ENCODE peak calls at places on chromosomes 3 and 15, in five cellular contexts. T, O, I, N and G are unnamed samples.

GRCh38 chr15:90360746-90361145 is 8.7 kb downstream of the ZNF774 start:
- DNase-seq in T (no peak), O (no peak), I (no peak), N (no peak), G (no peak)

GRCh38 chr3:47002490-47003410 is 23.3 kb downstream of the NBEAL2 start:
- DNase-seq in T (no peak), O (no peak), I (no peak), N (no peak), G (no peak)

GRCh38 chr15:38702178-38702912 is 137.7 kb upstream of the RASGRP1 start:
- DNase-seq in T (no peak), O (no peak), I (no peak), N (no peak), G (peak)

GRCh38 chr15:64151727-64152506 is at the start of gene SNX22:
- DNase-seq in T (peak), O (no peak), I (no peak), N (no peak), G (no peak)

GRCh38 chr3:172877011-172877410 is 126.5 kb downstream of the ECT2 start:
- DNase-seq in T (no peak), O (peak), I (peak), N (no peak), G (no peak)

GRCh38 chr15:76986743-76987142 is 8.2 kb upstream of the PSTPIP1 start:
- DNase-seq in T (no peak), O (no peak), I (no peak), N (no peak), G (no peak)

GRCh38 chr3:16482770-16483531 is 30.5 kb downstream of the RFTN1 start:
- DNase-seq in T (peak), O (no peak), I (no peak), N (no peak), G (no peak)

GRCh38 chr15:49982586-49982985 is 136.4 kb downstream of the ATP8B4 start:
- DNase-seq in T (no peak), O (no peak), I (peak), N (no peak), G (no peak)

GRCh38 chr15:38090223-38090622 is 155.8 kb downstream of the TMCO5A start:
- DNase-seq in T (no peak), O (no peak), I (no peak), N (no peak), G (no peak)

GRCh38 chr3:87503901-87504498 is 227.6 kb upstream of the POU1F1 start:
- DNase-seq in T (no peak), O (peak), I (peak), N (peak), G (no peak)

GRCh38 chr3:49465269-49466034 is 4.6 kb upstream of the DAG1 start:
- DNase-seq in T (peak), O (no peak), I (peak), N (no peak), G (peak)

GRCh38 chr15:79283252-79284048 is 928 bp downstream of the ANKRD34C start:
- DNase-seq in T (peak), O (peak), I (peak), N (no peak), G (no peak)

GRCh38 chr15:85581495-85581894 is 201.1 kb downstream of the AKAP13 start:
- DNase-seq in T (peak), O (no peak), I (peak), N (no peak), G (no peak)

GRCh38 chr3:3619815-3620214 is 179.4 kb upstream of the LRRN1 start:
- DNase-seq in T (no peak), O (no peak), I (no peak), N (no peak), G (no peak)

GRCh38 chr3:185420762-185421161 is 57.8 kb downstream of the MAP3K13 start:
- DNase-seq in T (no peak), O (peak), I (peak), N (peak), G (no peak)

DNA sequence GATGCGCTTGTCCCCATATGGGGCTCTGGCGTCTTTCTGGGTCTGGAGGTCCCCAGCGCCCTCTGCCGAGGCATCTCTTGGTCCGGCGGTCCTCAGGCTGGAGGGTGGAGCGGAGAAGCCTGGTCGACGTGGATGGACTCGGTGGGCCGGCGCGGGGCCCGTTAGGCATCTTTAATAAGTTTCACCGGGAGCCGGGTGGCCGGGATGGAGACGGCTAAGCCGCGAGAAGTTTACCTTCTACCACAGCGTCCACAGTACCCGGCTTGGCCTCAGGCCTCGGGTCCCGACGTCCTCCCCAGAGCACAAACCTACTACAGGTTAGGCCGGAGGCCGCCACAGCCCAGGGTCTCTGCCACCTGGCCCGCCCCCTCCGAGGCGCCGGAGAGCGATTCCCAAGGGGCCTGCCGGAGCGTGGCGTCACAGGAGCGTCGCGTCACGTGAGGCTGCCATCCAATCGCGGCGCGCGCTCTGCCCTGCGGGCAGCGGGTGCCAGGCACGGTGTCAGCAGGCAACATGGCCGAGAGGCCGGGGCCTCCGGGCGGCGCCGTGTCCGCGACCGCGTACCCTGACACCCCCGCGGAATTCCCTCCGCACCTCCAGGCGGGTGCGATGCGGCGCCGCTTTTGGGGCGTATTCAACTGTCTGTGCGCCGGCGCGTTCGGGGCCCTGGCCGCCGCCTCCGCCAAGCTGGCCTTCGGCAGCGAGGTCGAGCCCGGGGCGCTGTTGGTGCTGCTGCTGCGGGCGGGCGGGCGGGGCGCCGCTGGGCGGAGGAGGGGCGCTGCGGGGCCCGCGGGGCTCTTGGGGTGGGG is at the start of gene TMEM42:
- DNase-seq in T (peak), O (peak), I (peak), N (no peak), G (peak)
- TF ChIP-seq CTCF in T (peak), O (no peak), I (peak), N (peak), G (peak)

DNA sequence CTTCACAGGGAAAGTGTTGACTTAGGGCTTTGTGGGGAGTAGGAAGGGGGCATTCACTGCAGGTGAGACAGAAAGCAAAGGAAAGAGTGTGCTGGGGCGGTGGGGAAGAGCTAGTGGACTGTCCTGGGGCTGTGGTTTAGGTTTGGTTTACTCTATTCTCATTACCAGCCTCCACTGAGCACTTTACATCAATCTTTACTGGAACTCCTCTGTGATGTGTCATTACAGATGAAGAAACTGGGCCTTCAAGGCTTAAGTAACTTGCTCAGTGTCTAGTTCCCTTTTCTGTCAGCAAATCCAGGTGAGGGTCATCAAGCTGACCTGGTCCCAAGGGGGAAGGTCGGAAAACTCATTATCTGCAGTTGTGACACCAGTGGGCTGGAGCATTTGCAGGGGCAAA is 120.2 kb upstream of the PFN2 start:
- DNase-seq in T (no peak), O (no peak), I (no peak), N (no peak), G (no peak)
- H3K4me3 ChIP-seq in T (no peak), O (no peak), I (no peak), N (no peak), G (no peak)

DNA sequence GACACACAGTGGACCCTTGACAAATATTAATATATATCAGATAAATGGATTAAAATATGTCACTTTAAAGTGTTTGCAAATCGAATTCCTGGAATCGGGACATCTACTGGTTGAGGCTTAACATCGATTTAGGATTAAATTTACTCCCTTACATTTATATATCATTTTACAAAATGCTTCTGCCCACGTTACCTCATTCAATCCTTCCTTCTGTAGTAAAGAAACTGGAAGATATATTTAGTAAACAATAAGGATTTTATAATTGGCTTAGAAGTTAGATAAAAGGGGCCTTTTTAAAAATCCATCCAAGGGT is 1.3 kb downstream of the CLPX start:
- DNase-seq in T (no peak), O (no peak), I (no peak), N (no peak), G (no peak)
- TF ChIP-seq CTCF in T (no peak), O (no peak), I (no peak), N (no peak), G (no peak)

DNA sequence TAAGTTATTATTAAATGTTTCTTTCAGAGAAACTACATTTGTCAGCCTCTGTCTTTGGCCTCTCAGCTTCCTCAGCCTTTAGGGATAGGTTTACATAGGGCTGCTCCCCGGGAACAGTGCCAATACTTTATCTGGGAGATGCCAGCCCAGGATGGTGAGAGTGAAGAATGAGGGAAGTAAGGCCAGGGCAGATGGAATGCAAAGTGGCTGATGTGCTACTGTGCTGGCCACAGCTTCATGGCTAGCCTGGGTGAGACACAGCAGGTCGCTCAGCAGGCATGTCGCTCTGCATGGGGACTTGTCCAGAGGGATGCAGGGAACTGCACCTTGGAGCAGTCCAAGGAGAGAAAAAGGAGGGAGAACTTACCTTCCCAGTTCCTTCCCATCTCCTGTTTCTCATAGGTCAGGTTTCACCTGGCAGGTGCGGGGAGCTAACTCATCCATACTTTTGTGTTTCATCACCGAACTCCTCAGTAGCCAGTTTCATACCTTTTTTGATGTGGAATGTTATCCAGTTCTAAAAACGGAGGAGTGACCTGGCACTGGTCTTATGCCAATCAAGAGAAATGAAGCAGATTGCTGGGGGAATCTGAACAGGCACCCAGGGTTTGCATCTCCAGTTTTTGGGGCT is 30.9 kb upstream of the C15orf39 start:
- DNase-seq in T (no peak), O (no peak), I (peak), N (no peak), G (no peak)
- H3K4me3 ChIP-seq in T (no peak), O (no peak), I (no peak), N (no peak), G (no peak)

DNA sequence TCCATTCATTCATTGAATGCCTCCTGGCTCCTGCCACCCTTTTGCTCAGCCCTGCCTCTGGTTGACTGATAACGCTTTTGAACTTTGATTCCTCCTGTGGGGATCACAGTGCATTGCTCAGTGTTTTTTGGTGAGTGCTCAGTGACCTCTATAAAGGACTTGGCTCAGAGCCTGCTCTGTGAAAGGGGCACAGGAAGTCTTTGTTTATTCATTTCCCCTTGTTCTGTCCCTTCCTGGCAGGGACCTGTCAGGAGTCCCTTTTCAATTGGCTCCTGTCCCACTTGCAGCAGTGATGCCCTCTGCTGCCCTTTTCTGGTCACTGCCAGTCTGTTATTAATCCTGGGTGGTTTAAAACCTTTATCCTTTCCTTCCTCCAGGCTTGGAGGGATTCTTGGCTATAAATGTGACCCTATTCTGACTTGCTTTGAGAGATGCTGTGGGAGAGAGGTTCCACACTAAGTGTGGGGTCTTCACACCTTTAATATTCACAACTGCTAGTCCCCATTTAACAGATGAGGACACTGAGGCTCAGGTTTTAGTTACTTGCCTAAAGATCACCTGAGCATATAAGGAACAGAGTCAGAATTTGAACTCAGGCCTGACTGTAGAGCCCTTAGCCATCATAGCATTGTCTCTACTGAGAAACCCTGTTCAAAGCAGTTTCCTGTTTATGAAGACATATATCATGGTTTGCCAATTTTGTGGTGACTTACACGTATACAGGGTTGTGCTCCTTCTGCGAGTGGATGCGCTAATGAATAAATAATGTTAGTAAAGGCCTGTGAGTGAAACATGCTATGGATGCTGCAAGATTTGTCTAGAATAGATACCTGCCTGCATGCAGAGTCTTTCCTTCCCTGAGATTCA is 23.2 kb upstream of the TATDN2 start:
- DNase-seq in T (peak), O (peak), I (peak), N (peak), G (peak)
- TF ChIP-seq CTCF in T (peak), O (peak), I (peak), N (peak), G (peak)

GRCh38 chr3:53068176-53068575 is 22.3 kb upstream of the SFMBT1 start:
- DNase-seq in T (no peak), O (no peak), I (no peak), N (no peak), G (no peak)

GRCh38 chr3:53071882-53072431 is 26.1 kb upstream of the SFMBT1 start:
- DNase-seq in T (no peak), O (no peak), I (no peak), N (no peak), G (no peak)

GRCh38 chr3:53067571-53067970 is 21.7 kb upstream of the SFMBT1 start:
- DNase-seq in T (no peak), O (no peak), I (no peak), N (no peak), G (no peak)

GRCh38 chr3:53072653-53073552 is 27.0 kb upstream of the SFMBT1 start:
- DNase-seq in T (peak), O (peak), I (peak), N (no peak), G (peak)

GRCh38 chr3:53069422-53070068 is 23.7 kb upstream of the SFMBT1 start:
- DNase-seq in T (no peak), O (peak), I (peak), N (no peak), G (no peak)
- H3K4me3 ChIP-seq in T (no peak), O (no peak), I (no peak), N (no peak), G (no peak)

GRCh38 chr3:9915252-9916141 is 1.4 kb upstream of the IL17RC start:
- DNase-seq in T (peak), O (peak), I (peak), N (no peak), G (peak)
- TF ChIP-seq CTCF in T (peak), O (peak), I (peak), N (peak), G (peak)

GRCh38 chr3:65352951-65353350 is 665.2 kb upstream of the ADAMTS9 start:
- DNase-seq in T (no peak), O (no peak), I (no peak), N (no peak), G (no peak)

GRCh38 chr3:65354880-65355279 is 667.1 kb upstream of the ADAMTS9 start:
- DNase-seq in T (no peak), O (no peak), I (no peak), N (no peak), G (no peak)

GRCh38 chr3:65361448-65361847 is 673.6 kb upstream of the ADAMTS9 start:
- DNase-seq in T (no peak), O (no peak), I (no peak), N (no peak), G (no peak)

GRCh38 chr3:65351753-65352152 is 664.0 kb upstream of the ADAMTS9 start:
- DNase-seq in T (no peak), O (no peak), I (no peak), N (no peak), G (no peak)

GRCh38 chr3:65356331-65357286 is 668.8 kb upstream of the ADAMTS9 start:
- DNase-seq in T (peak), O (no peak), I (peak), N (no peak), G (no peak)
- H3K4me3 ChIP-seq in T (peak), O (no peak), I (no peak), N (peak), G (no peak)